ENCODE peak calls at places on chromosomes 13 and 19, in eight cellular contexts. B, Y, E, X, J, T, C and A are unnamed samples.

GRCh38 chr13:101384929-101385328 is 31.4 kb downstream of the NALCN start:
- DNase-seq in B (no peak), Y (no peak), E (no peak), X (no peak), J (no peak), T (no peak), C (no peak), A (no peak)

GRCh38 chr19:38949580-38950367 is 19.0 kb downstream of the MRPS12 start:
- DNase-seq in B (peak; percentile 75), Y (peak; percentile 89), E (peak; percentile 99), X (peak; percentile 85), J (peak; percentile 90), T (peak; percentile 98), C (peak; percentile 57), A (peak; percentile 70)

GRCh38 chr13:57627663-57628062 is 3.9 kb upstream of the PCDH17 start:
- DNase-seq in B (no peak), Y (no peak), E (peak; percentile 26), X (no peak), J (no peak), T (peak; percentile 74), C (no peak), A (no peak)

GRCh38 chr13:32955881-32956594 is 60.2 kb upstream of the KL start:
- DNase-seq in B (no peak), Y (no peak), E (no peak), X (no peak), J (no peak), T (peak; percentile 80), C (no peak), A (no peak)

GRCh38 chr19:30704716-30705115 is 332.5 kb downstream of the ZNF536 start:
- DNase-seq in B (no peak), Y (no peak), E (no peak), X (no peak), J (no peak), T (no peak), C (no peak), A (no peak)

GRCh38 chr19:52923782-52924593 is 760 bp upstream of the ZNF888 start:
- DNase-seq in B (no peak), Y (peak; percentile 78), E (no peak), X (peak; percentile 76), J (peak; percentile 66), T (no peak), C (no peak), A (peak; percentile 72)

GRCh38 chr19:46659151-46660007 is 1.6 kb downstream of the DACT3 start:
- DNase-seq in B (no peak), Y (peak; percentile 82), E (peak; percentile 77), X (peak; percentile 38), J (no peak), T (peak; percentile 33), C (no peak), A (no peak)

GRCh38 chr19:16106121-16106520 is 5.6 kb upstream of the RAB8A start:
- DNase-seq in B (no peak), Y (no peak), E (no peak), X (peak; percentile 38), J (no peak), T (no peak), C (no peak), A (no peak)

GRCh38 chr13:33017410-33017929 is 1.2 kb downstream of the KL start:
- DNase-seq in B (peak; percentile 6), Y (no peak), E (peak; percentile 54), X (peak; percentile 63), J (peak; percentile 59), T (peak; percentile 50), C (peak; percentile 46), A (peak; percentile 83)

GRCh38 chr13:113849981-113850721 is 13.7 kb downstream of the GAS6 start:
- DNase-seq in B (no peak), Y (no peak), E (no peak), X (peak; percentile 19), J (no peak), T (no peak), C (no peak), A (peak; percentile 49)

GRCh38 chr13:27962128-27962841 is 6.8 kb downstream of the CDX2 start:
- DNase-seq in B (no peak), Y (no peak), E (peak; percentile 45), X (peak; percentile 65), J (no peak), T (no peak), C (no peak), A (no peak)

GRCh38 chr13:43686557-43686956 is 100.2 kb downstream of the ENOX1 start:
- DNase-seq in B (no peak), Y (no peak), E (no peak), X (no peak), J (no peak), T (peak; percentile 65), C (no peak), A (peak; percentile 62)

GRCh38 chr13:74246398-74246975 is 112.3 kb upstream of the KLF12 start:
- DNase-seq in B (no peak), Y (no peak), E (no peak), X (no peak), J (no peak), T (no peak), C (no peak), A (peak; percentile 63)

GRCh38 chr19:42074513-42075363 is 1.2 kb upstream of the ZNF574 start:
- DNase-seq in B (no peak), Y (peak; percentile 83), E (no peak), X (peak; percentile 52), J (no peak), T (peak; percentile 21), C (no peak), A (peak; percentile 60)

GRCh38 chr19:40237791-40238190 is 11.3 kb upstream of the CCNP start:
- DNase-seq in B (no peak), Y (no peak), E (no peak), X (no peak), J (no peak), T (no peak), C (no peak), A (no peak)

GRCh38 chr13:32650705-32651311 is 64.6 kb downstream of the PDS5B start:
- DNase-seq in B (peak; percentile 41), Y (no peak), E (peak; percentile 76), X (peak; percentile 62), J (peak; percentile 59), T (peak; percentile 84), C (peak; percentile 19), A (peak; percentile 72)

GRCh38 chr13:111139874-111140561 is 24.9 kb downstream of the ARHGEF7 start:
- DNase-seq in B (no peak), Y (no peak), E (no peak), X (no peak), J (no peak), T (no peak), C (no peak), A (no peak)

GRCh38 chr19:56821675-56822074 is 18.9 kb downstream of the PEG3 start:
- DNase-seq in B (no peak), Y (no peak), E (no peak), X (no peak), J (no peak), T (no peak), C (no peak), A (no peak)

GRCh38 chr13:29427937-29428309 is 167.6 kb downstream of the SLC7A1 start:
- DNase-seq in B (no peak), Y (no peak), E (no peak), X (no peak), J (no peak), T (no peak), C (no peak), A (no peak)
- H3K4me3 ChIP-seq in B (no peak overlapping the region), Y (peak overlapping the region; percentile 25), E (peak overlapping the region; percentile 53), X (no peak overlapping the region), J (peak overlapping the region; percentile 40), T (peak overlapping the region; percentile 29), C (peak overlapping the region; percentile 4), A (peak overlapping the region; percentile 55)

GRCh38 chr13:25179810-25180437 is 7.8 kb upstream of the AMER2 start:
- DNase-seq in B (no peak), Y (no peak), E (no peak), X (no peak), J (no peak), T (no peak), C (no peak), A (no peak)

GRCh38 chr13:25179011-25179410 is 6.9 kb upstream of the AMER2 start:
- DNase-seq in B (no peak), Y (no peak), E (no peak), X (no peak), J (no peak), T (no peak), C (no peak), A (no peak)

GRCh38 chr13:25180450-25180794 is 8.3 kb upstream of the AMER2 start:
- DNase-seq in B (no peak), Y (no peak), E (no peak), X (no peak), J (no peak), T (no peak), C (no peak), A (no peak)

GRCh38 chr13:25181597-25181996 is 9.5 kb upstream of the AMER2 start:
- DNase-seq in B (no peak), Y (no peak), E (no peak), X (no peak), J (no peak), T (no peak), C (no peak), A (no peak)

DNA sequence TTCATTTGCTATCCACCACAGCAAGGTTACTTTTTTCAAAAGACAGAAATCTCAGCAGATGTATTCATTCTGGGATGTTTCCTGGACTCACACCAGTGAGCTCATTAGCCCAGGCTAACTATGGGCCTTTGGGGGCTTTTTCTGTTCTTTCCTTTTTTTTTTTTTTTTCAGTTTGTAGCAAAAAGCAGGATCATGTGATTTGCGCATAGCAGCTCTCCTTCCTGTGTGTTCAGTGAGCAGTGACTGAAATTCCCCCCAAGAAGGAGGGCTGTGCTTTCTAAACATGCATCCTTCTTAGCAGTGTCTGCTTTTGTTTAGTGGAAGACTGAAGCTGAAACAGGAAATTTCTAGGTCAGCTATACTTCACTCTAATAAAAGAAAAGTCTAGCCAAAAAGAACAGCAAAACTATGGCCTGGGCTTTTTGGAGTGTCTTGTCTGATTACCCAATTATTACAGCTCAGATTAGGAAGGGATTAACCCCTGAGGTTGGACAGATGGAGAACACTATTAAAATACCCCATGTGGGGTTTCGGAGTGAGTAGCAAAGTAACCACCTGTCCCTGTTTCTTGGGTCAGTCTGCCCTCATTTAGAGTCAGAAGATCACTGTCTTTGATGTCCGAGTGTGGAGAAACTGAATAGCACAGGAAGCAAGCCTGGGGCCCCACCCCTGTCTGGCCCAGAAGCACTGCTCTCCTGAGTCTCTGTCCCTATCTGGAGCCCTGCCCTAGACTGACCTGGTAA is 8.9 kb upstream of the AMER2 start:
- DNase-seq in B (no peak), Y (no peak), E (peak; percentile 31), X (no peak), J (no peak), T (peak; percentile 63), C (no peak), A (no peak)
- H3K27ac ChIP-seq in B (no peak overlapping the region), Y (no peak overlapping the region), E (peak overlapping the region; percentile 39), X (no peak overlapping the region), J (no peak overlapping the region), T (peak overlapping the region; percentile 72), C (no peak overlapping the region), A (no peak overlapping the region)

GRCh38 chr19:18726846-18727245 is 43.4 kb downstream of the CRTC1 start:
- DNase-seq in B (no peak), Y (no peak), E (no peak), X (no peak), J (no peak), T (no peak), C (no peak), A (no peak)
- H3K4me1 ChIP-seq in B (no peaks in the 10 kb centered on the region), Y (no peaks in the 10 kb centered on the region), E (no peaks in the 10 kb centered on the region), X (no peaks in the 10 kb centered on the region), J (peaks cover 9% of the 10 kb centered on the region), T (peaks cover 13% of the 10 kb centered on the region), C (peaks cover 20% of the 10 kb centered on the region), A (peaks cover 4% of the 10 kb centered on the region)

GRCh38 chr19:1790054-1790762 is 21.9 kb downstream of the ATP8B3 start:
- DNase-seq in B (no peak), Y (no peak), E (no peak), X (no peak), J (no peak), T (no peak), C (no peak), A (no peak)
- H3K4me3 ChIP-seq in B (no peak overlapping the region), Y (no peak overlapping the region), E (no peak overlapping the region), X (no peak overlapping the region), J (no peak overlapping the region), T (no peak overlapping the region), C (no peak overlapping the region), A (no peak overlapping the region)